ENCODE peak calls at places on chromosomes 12 and 14, in nine cellular contexts. Z is HAP-1; L is cardiac fibroblast; D is mesenchymal stem cell; R is fibroblast of lung; I is activated naive CD4-positive, alpha-beta T cell; M is right atrium auricular region; T is H9; A is posterior cingulate gyrus. C is an unnamed sample.
A peak's percentile ranks its signal among the peaks of the same experiment; 100 is the strongest.

GRCh38 chr12:3304436-3305135 is 186.4 kb upstream of the PRMT8 start:
- DNase-seq in L (peak; percentile 66), Z (peak; percentile 20), A (no peak), D (peak; percentile 78), M (no peak), T (no peak), R (peak; percentile 71), I (no peak), C (peak; percentile 28)

GRCh38 chr12:127640181-127640886 is 626.6 kb upstream of the TMEM132C start:
- DNase-seq in R (peak; percentile 35), I (no peak), T (no peak), A (no peak), Z (no peak), M (peak; percentile 78), L (no peak), D (no peak), C (no peak)

GRCh38 chr12:106360400-106360994 is 2.9 kb downstream of the POLR3B start:
- DNase-seq in M (no peak), T (no peak), A (no peak), Z (no peak), I (no peak), R (no peak), D (no peak), L (no peak), C (no peak)

GRCh38 chr14:92217956-92218355 is 96.2 kb downstream of the CPSF2 start:
- DNase-seq in Z (no peak), L (peak; percentile 3), T (no peak), A (no peak), I (no peak), R (no peak), M (no peak), D (no peak), C (no peak)

GRCh38 chr12:66405395-66405794 is 103.1 kb downstream of the HELB start:
- DNase-seq in A (no peak), M (no peak), D (peak; percentile 18), T (no peak), L (peak; percentile 42), I (no peak), R (peak; percentile 14), Z (no peak), C (no peak)

GRCh38 chr12:123660328-123660727 is 10.6 kb upstream of the TCTN2 start:
- DNase-seq in M (no peak), A (no peak), R (peak; percentile 89), T (no peak), Z (no peak), D (peak; percentile 79), I (no peak), L (peak; percentile 85), C (no peak)

GRCh38 chr14:92692822-92693226 is 55.6 kb downstream of the LGMN start:
- DNase-seq in D (peak; percentile 13), I (peak; percentile 25), L (peak; percentile 87), M (no peak), Z (no peak), R (no peak), T (no peak), A (no peak), C (peak; percentile 93)

GRCh38 chr14:99224116-99224910 is 47.7 kb downstream of the BCL11B start:
- DNase-seq in Z (no peak), A (no peak), M (no peak), R (no peak), L (no peak), D (no peak), I (no peak), T (peak; percentile 85), C (no peak)

GRCh38 chr12:105474672-105475071 is 144.2 kb downstream of the C12orf75 start:
- DNase-seq in Z (no peak), R (no peak), A (no peak), T (no peak), L (no peak), I (no peak), D (no peak), M (no peak), C (no peak)

GRCh38 chr14:106605548-106606448 is 1079.4 kb downstream of the TMEM121 start:
- DNase-seq in T (no peak), R (no peak), A (no peak), Z (no peak), M (no peak), I (peak; percentile 57), L (no peak), D (no peak), C (peak; percentile 55)

GRCh38 chr12:46303039-46303666 is 34.3 kb upstream of the SLC38A1 start:
- DNase-seq in L (peak; percentile 58), D (peak; percentile 13), T (no peak), Z (peak; percentile 23), R (peak; percentile 57), I (peak; percentile 14), A (no peak), M (no peak), C (peak; percentile 7)

GRCh38 chr14:50666772-50667490 is 1.2 kb downstream of the SAV1 start:
- DNase-seq in L (peak; percentile 77), M (peak; percentile 68), Z (peak; percentile 57), I (no peak), D (peak; percentile 77), A (no peak), T (peak; percentile 53), R (peak; percentile 91), C (peak; percentile 22)

GRCh38 chr12:25681580-25681979 is 128.5 kb upstream of the LMNTD1 start:
- DNase-seq in M (no peak), A (no peak), Z (no peak), I (no peak), L (no peak), T (no peak), R (no peak), D (no peak), C (no peak)

GRCh38 chr12:117025481-117026151 is 73.6 kb downstream of the TESC start:
- DNase-seq in R (peak; percentile 67), D (peak; percentile 74), T (peak; percentile 89), A (peak; percentile 70), I (no peak), L (peak; percentile 77), M (peak; percentile 77), Z (peak; percentile 73), C (peak; percentile 77)

GRCh38 chr12:15214851-15215601 is 6.2 kb downstream of the RERG start:
- DNase-seq in I (no peak), M (no peak), A (no peak), L (no peak), T (no peak), D (no peak), Z (no peak), R (no peak), C (no peak)

GRCh38 chr12:85575115-85576096 is 260.8 kb downstream of the RASSF9 start:
- DNase-seq in T (peak; percentile 61), M (no peak), R (peak; percentile 66), I (no peak), D (peak; percentile 69), Z (peak; percentile 46), A (peak; percentile 17), L (peak; percentile 80), C (peak; percentile 54)

GRCh38 chr12:62259311-62259992 is 752 bp upstream of the USP15 start:
- DNase-seq in D (no peak), Z (peak; percentile 41), M (no peak), T (no peak), L (no peak), I (no peak), R (no peak), A (no peak), C (peak; percentile 69)

GRCh38 chr14:33958616-33959226 is 7.8 kb upstream of the EGLN3 start:
- DNase-seq in A (no peak), R (no peak), D (no peak), Z (no peak), T (no peak), M (no peak), L (no peak), I (no peak), C (no peak)

GRCh38 chr12:1797011-1797901 is 23.1 kb upstream of the LRTM2 start:
- DNase-seq in A (no peak), R (no peak), D (no peak), I (peak; percentile 33), Z (no peak), M (peak; percentile 68), T (peak; percentile 56), L (peak; percentile 21), C (no peak)

GRCh38 chr14:23483216-23483854 is 13.8 kb downstream of the NGDN start:
- DNase-seq in T (peak; percentile 89), D (peak; percentile 22), A (peak; percentile 84), M (no peak), R (peak; percentile 9), Z (peak; percentile 32), I (no peak), L (peak; percentile 23), C (peak; percentile 89)

GRCh38 chr14:75141967-75142366 is 15.1 kb upstream of the NEK9 start:
- DNase-seq in A (no peak), I (no peak), Z (no peak), M (no peak), R (peak; percentile 50), D (peak; percentile 65), L (peak; percentile 70), T (no peak), C (peak; percentile 1)

GRCh38 chr12:105724651-105725050 is 394.2 kb downstream of the C12orf75 start:
- DNase-seq in R (no peak), Z (peak; percentile 99), M (no peak), T (no peak), L (no peak), A (no peak), I (no peak), D (no peak), C (no peak)

GRCh38 chr12:92400006-92400405 is 254.4 kb upstream of the BTG1 start:
- DNase-seq in Z (no peak), T (no peak), M (no peak), D (no peak), I (no peak), A (no peak), R (no peak), L (no peak), C (no peak)

GRCh38 chr14:101066826-101067508 is 163.4 kb upstream of the RTL1 start:
- DNase-seq in A (peak; percentile 6), M (no peak), D (no peak), T (peak; percentile 10), R (no peak), I (no peak), L (no peak), Z (no peak), C (no peak)

GRCh38 chr14:59362533-59362932 is 102.6 kb downstream of the GPR135 start:
- DNase-seq in R (no peak), D (peak; percentile 45), Z (no peak), M (no peak), I (no peak), A (no peak), T (no peak), L (peak; percentile 53), C (no peak)

GRCh38 chr12:13368971-13369370 is 172.4 kb downstream of the EMP1 start:
- DNase-seq in M (no peak), D (no peak), T (no peak), L (no peak), Z (peak; percentile 18), R (no peak), A (no peak), I (no peak), C (no peak)

GRCh38 chr12:15532364-15532977 is 210.2 kb downstream of the PTPRO start:
- DNase-seq in Z (peak; percentile 46), T (peak; percentile 72), A (no peak), L (peak; percentile 83), D (peak; percentile 69), M (no peak), I (peak; percentile 14), R (peak; percentile 79), C (no peak)

GRCh38 chr14:71231521-71232393 is 324.5 kb downstream of the PCNX1 start:
- DNase-seq in L (no peak), D (no peak), I (no peak), R (no peak), A (no peak), T (peak; percentile 70), Z (no peak), M (no peak), C (peak; percentile 61)

GRCh38 chr14:69685217-69685616 is 73.8 kb downstream of the SUSD6 start:
- DNase-seq in T (no peak), A (no peak), I (no peak), Z (no peak), M (no peak), D (peak; percentile 39), L (no peak), R (no peak), C (no peak)